ENCODE peak calls at places on chromosomes 16 and 17, in nine cellular contexts. One of them, this sample, is unnamed.

GRCh38 chr17:40093005-40093579 is 7.3 kb downstream of the NR1D1 start:
- DNase-seq in neural crest cell: no peak
- DNase-seq in pancreas: peak
- DNase-seq in posterior cingulate gyrus: peak
- DNase-seq in B cell: no peak
- DNase-seq in mesendoderm: no peak
- DNase-seq in AG08395: no peak
- DNase-seq in fibroblast of lung: no peak
- DNase-seq in hypothalamus: no peak
- DNase-seq in this sample: peak

GRCh38 chr16:56606688-56607618 is 1.4 kb upstream of the MT2A start:
- DNase-seq in neural crest cell: no peak
- DNase-seq in pancreas: no peak
- DNase-seq in posterior cingulate gyrus: no peak
- DNase-seq in B cell: no peak
- DNase-seq in mesendoderm: peak
- DNase-seq in AG08395: peak
- DNase-seq in fibroblast of lung: peak
- DNase-seq in hypothalamus: no peak
- DNase-seq in this sample: no peak

GRCh38 chr16:66661210-66661560 is 35.4 kb downstream of the CMTM4 start:
- DNase-seq in neural crest cell: no peak
- DNase-seq in pancreas: no peak
- DNase-seq in posterior cingulate gyrus: no peak
- DNase-seq in B cell: no peak
- DNase-seq in mesendoderm: no peak
- DNase-seq in AG08395: no peak
- DNase-seq in fibroblast of lung: no peak
- DNase-seq in hypothalamus: no peak
- DNase-seq in this sample: no peak

GRCh38 chr17:17119106-17119505 is 76.8 kb downstream of the MPRIP start:
- DNase-seq in neural crest cell: no peak
- DNase-seq in pancreas: no peak
- DNase-seq in posterior cingulate gyrus: peak
- DNase-seq in B cell: no peak
- DNase-seq in mesendoderm: no peak
- DNase-seq in AG08395: no peak
- DNase-seq in fibroblast of lung: no peak
- DNase-seq in hypothalamus: no peak
- DNase-seq in this sample: no peak

GRCh38 chr16:10776280-10776679 is 32.6 kb downstream of the NUBP1 start:
- DNase-seq in neural crest cell: no peak
- DNase-seq in pancreas: no peak
- DNase-seq in posterior cingulate gyrus: no peak
- DNase-seq in B cell: no peak
- DNase-seq in mesendoderm: no peak
- DNase-seq in AG08395: no peak
- DNase-seq in fibroblast of lung: no peak
- DNase-seq in hypothalamus: no peak
- DNase-seq in this sample: no peak

GRCh38 chr17:44587339-44587738 is 30.1 kb downstream of the FZD2 start:
- DNase-seq in neural crest cell: no peak
- DNase-seq in pancreas: no peak
- DNase-seq in posterior cingulate gyrus: no peak
- DNase-seq in B cell: no peak
- DNase-seq in mesendoderm: peak
- DNase-seq in AG08395: peak
- DNase-seq in fibroblast of lung: peak
- DNase-seq in hypothalamus: no peak
- DNase-seq in this sample: no peak

GRCh38 chr17:67364847-67365761 is 1.3 kb downstream of the PSMD12 start:
- DNase-seq in neural crest cell: no peak
- DNase-seq in pancreas: no peak
- DNase-seq in posterior cingulate gyrus: no peak
- DNase-seq in B cell: no peak
- DNase-seq in mesendoderm: no peak
- DNase-seq in AG08395: no peak
- DNase-seq in fibroblast of lung: no peak
- DNase-seq in hypothalamus: no peak
- DNase-seq in this sample: no peak

GRCh38 chr17:64732336-64733006 is 70.4 kb upstream of the SMURF2 start:
- DNase-seq in neural crest cell: no peak
- DNase-seq in pancreas: no peak
- DNase-seq in posterior cingulate gyrus: no peak
- DNase-seq in B cell: no peak
- DNase-seq in mesendoderm: no peak
- DNase-seq in AG08395: peak
- DNase-seq in fibroblast of lung: peak
- DNase-seq in hypothalamus: no peak
- DNase-seq in this sample: no peak

GRCh38 chr16:80041399-80041798 is 440.9 kb upstream of the MAF start:
- DNase-seq in neural crest cell: no peak
- DNase-seq in pancreas: no peak
- DNase-seq in posterior cingulate gyrus: no peak
- DNase-seq in B cell: no peak
- DNase-seq in mesendoderm: no peak
- DNase-seq in AG08395: no peak
- DNase-seq in fibroblast of lung: no peak
- DNase-seq in hypothalamus: no peak
- DNase-seq in this sample: no peak

GRCh38 chr17:50768348-50768761 is 1.0 kb upstream of the ANKRD40CL start:
- DNase-seq in neural crest cell: no peak
- DNase-seq in pancreas: peak
- DNase-seq in posterior cingulate gyrus: no peak
- DNase-seq in B cell: no peak
- DNase-seq in mesendoderm: no peak
- DNase-seq in AG08395: no peak
- DNase-seq in fibroblast of lung: no peak
- DNase-seq in hypothalamus: no peak
- DNase-seq in this sample: no peak

GRCh38 chr16:72848759-72849664 is 198.9 kb downstream of the ZFHX3 start:
- DNase-seq in neural crest cell: no peak
- DNase-seq in pancreas: peak
- DNase-seq in posterior cingulate gyrus: peak
- DNase-seq in B cell: no peak
- DNase-seq in mesendoderm: no peak
- DNase-seq in AG08395: peak
- DNase-seq in fibroblast of lung: peak
- DNase-seq in hypothalamus: peak
- DNase-seq in this sample: no peak

GRCh38 chr17:20206068-20206467 is 196.9 kb downstream of the SPECC1 start:
- DNase-seq in neural crest cell: no peak
- DNase-seq in pancreas: no peak
- DNase-seq in posterior cingulate gyrus: peak
- DNase-seq in B cell: no peak
- DNase-seq in mesendoderm: peak
- DNase-seq in AG08395: no peak
- DNase-seq in fibroblast of lung: no peak
- DNase-seq in hypothalamus: no peak
- DNase-seq in this sample: no peak

GRCh38 chr16:69534720-69535119 is 31.0 kb upstream of the NFAT5 start:
- DNase-seq in neural crest cell: no peak
- DNase-seq in pancreas: no peak
- DNase-seq in posterior cingulate gyrus: no peak
- DNase-seq in B cell: no peak
- DNase-seq in mesendoderm: no peak
- DNase-seq in AG08395: no peak
- DNase-seq in fibroblast of lung: no peak
- DNase-seq in hypothalamus: no peak
- DNase-seq in this sample: no peak

GRCh38 chr17:48722924-48723554 is at the start of gene PRAC2:
- DNase-seq in neural crest cell: no peak
- DNase-seq in pancreas: no peak
- DNase-seq in posterior cingulate gyrus: no peak
- DNase-seq in B cell: peak
- DNase-seq in mesendoderm: peak
- DNase-seq in AG08395: no peak
- DNase-seq in fibroblast of lung: no peak
- DNase-seq in hypothalamus: no peak
- DNase-seq in this sample: peak

GRCh38 chr17:35746956-35747355 is 6.1 kb downstream of the GAS2L2 start:
- DNase-seq in neural crest cell: no peak
- DNase-seq in pancreas: no peak
- DNase-seq in posterior cingulate gyrus: peak
- DNase-seq in B cell: no peak
- DNase-seq in mesendoderm: no peak
- DNase-seq in AG08395: no peak
- DNase-seq in fibroblast of lung: no peak
- DNase-seq in hypothalamus: no peak
- DNase-seq in this sample: peak

GRCh38 chr16:72991211-72991610 is 56.7 kb downstream of the ZFHX3 start:
- DNase-seq in neural crest cell: no peak
- DNase-seq in pancreas: no peak
- DNase-seq in posterior cingulate gyrus: no peak
- DNase-seq in B cell: no peak
- DNase-seq in mesendoderm: no peak
- DNase-seq in AG08395: no peak
- DNase-seq in fibroblast of lung: no peak
- DNase-seq in hypothalamus: no peak
- DNase-seq in this sample: no peak

GRCh38 chr16:79598341-79599181 is 2.0 kb downstream of the MAF start:
- DNase-seq in neural crest cell: peak
- DNase-seq in pancreas: peak
- DNase-seq in posterior cingulate gyrus: peak
- DNase-seq in B cell: peak
- DNase-seq in mesendoderm: peak
- DNase-seq in AG08395: no peak
- DNase-seq in fibroblast of lung: peak
- DNase-seq in hypothalamus: no peak
- DNase-seq in this sample: peak

GRCh38 chr16:6016530-6017184 is 919.1 kb upstream of the EEF2KMT start:
- DNase-seq in neural crest cell: no peak
- DNase-seq in pancreas: no peak
- DNase-seq in posterior cingulate gyrus: no peak
- DNase-seq in B cell: no peak
- DNase-seq in mesendoderm: peak
- DNase-seq in AG08395: no peak
- DNase-seq in fibroblast of lung: no peak
- DNase-seq in hypothalamus: no peak
- DNase-seq in this sample: peak

GRCh38 chr16:46789499-46790414 is 41.2 kb downstream of the C16orf87 start:
- DNase-seq in neural crest cell: peak
- DNase-seq in pancreas: peak
- DNase-seq in posterior cingulate gyrus: peak
- DNase-seq in B cell: peak
- DNase-seq in mesendoderm: peak
- DNase-seq in AG08395: peak
- DNase-seq in fibroblast of lung: peak
- DNase-seq in hypothalamus: peak
- DNase-seq in this sample: peak

GRCh38 chr16:68069511-68070248 is 15.5 kb upstream of the NFATC3 start:
- DNase-seq in neural crest cell: no peak
- DNase-seq in pancreas: peak
- DNase-seq in posterior cingulate gyrus: no peak
- DNase-seq in B cell: no peak
- DNase-seq in mesendoderm: no peak
- DNase-seq in AG08395: no peak
- DNase-seq in fibroblast of lung: no peak
- DNase-seq in hypothalamus: no peak
- DNase-seq in this sample: no peak

GRCh38 chr17:82917656-82918345 is 78.0 kb upstream of the ZNF750 start:
- DNase-seq in neural crest cell: peak
- DNase-seq in pancreas: no peak
- DNase-seq in posterior cingulate gyrus: no peak
- DNase-seq in B cell: peak
- DNase-seq in mesendoderm: peak
- DNase-seq in AG08395: peak
- DNase-seq in fibroblast of lung: no peak
- DNase-seq in hypothalamus: no peak
- DNase-seq in this sample: peak

GRCh38 chr17:12349297-12349696 is 316.4 kb upstream of the MYOCD start:
- DNase-seq in neural crest cell: no peak
- DNase-seq in pancreas: no peak
- DNase-seq in posterior cingulate gyrus: no peak
- DNase-seq in B cell: no peak
- DNase-seq in mesendoderm: no peak
- DNase-seq in AG08395: no peak
- DNase-seq in fibroblast of lung: no peak
- DNase-seq in hypothalamus: no peak
- DNase-seq in this sample: no peak

GRCh38 chr16:84321932-84322331 is 27.3 kb downstream of the WFDC1 start:
- DNase-seq in neural crest cell: no peak
- DNase-seq in pancreas: no peak
- DNase-seq in posterior cingulate gyrus: peak
- DNase-seq in B cell: no peak
- DNase-seq in mesendoderm: no peak
- DNase-seq in AG08395: no peak
- DNase-seq in fibroblast of lung: no peak
- DNase-seq in hypothalamus: no peak
- DNase-seq in this sample: no peak

GRCh38 chr17:8133941-8134340 is 10.0 kb upstream of the HES7 start:
- DNase-seq in neural crest cell: no peak
- DNase-seq in pancreas: no peak
- DNase-seq in posterior cingulate gyrus: no peak
- DNase-seq in B cell: no peak
- DNase-seq in mesendoderm: no peak
- DNase-seq in AG08395: no peak
- DNase-seq in fibroblast of lung: no peak
- DNase-seq in hypothalamus: no peak
- DNase-seq in this sample: no peak

GRCh38 chr17:32878211-32878610 is 1.3 kb upstream of the MYO1D start:
- DNase-seq in neural crest cell: no peak
- DNase-seq in pancreas: no peak
- DNase-seq in posterior cingulate gyrus: peak
- DNase-seq in B cell: no peak
- DNase-seq in mesendoderm: no peak
- DNase-seq in AG08395: peak
- DNase-seq in fibroblast of lung: peak
- DNase-seq in hypothalamus: no peak
- DNase-seq in this sample: no peak

GRCh38 chr16:77610496-77610895 is 111.8 kb upstream of the NUDT7 start:
- DNase-seq in neural crest cell: no peak
- DNase-seq in pancreas: no peak
- DNase-seq in posterior cingulate gyrus: no peak
- DNase-seq in B cell: no peak
- DNase-seq in mesendoderm: no peak
- DNase-seq in AG08395: no peak
- DNase-seq in fibroblast of lung: peak
- DNase-seq in hypothalamus: no peak
- DNase-seq in this sample: no peak

GRCh38 chr17:72622661-72623433 is 469.6 kb downstream of the SLC39A11 start:
- DNase-seq in neural crest cell: no peak
- DNase-seq in pancreas: no peak
- DNase-seq in posterior cingulate gyrus: no peak
- DNase-seq in B cell: no peak
- DNase-seq in mesendoderm: no peak
- DNase-seq in AG08395: no peak
- DNase-seq in fibroblast of lung: no peak
- DNase-seq in hypothalamus: no peak
- DNase-seq in this sample: no peak

GRCh38 chr17:77002103-77003045 is 134.2 kb downstream of the MGAT5B start:
- DNase-seq in neural crest cell: no peak
- DNase-seq in pancreas: no peak
- DNase-seq in posterior cingulate gyrus: peak
- DNase-seq in B cell: no peak
- DNase-seq in mesendoderm: peak
- DNase-seq in AG08395: peak
- DNase-seq in fibroblast of lung: peak
- DNase-seq in hypothalamus: no peak
- DNase-seq in this sample: peak

GRCh38 chr17:17780941-17781590 is 55.7 kb downstream of the SREBF1 start:
- DNase-seq in neural crest cell: peak
- DNase-seq in pancreas: no peak
- DNase-seq in posterior cingulate gyrus: no peak
- DNase-seq in B cell: no peak
- DNase-seq in mesendoderm: peak
- DNase-seq in AG08395: no peak
- DNase-seq in fibroblast of lung: peak
- DNase-seq in hypothalamus: no peak
- DNase-seq in this sample: peak

GRCh38 chr17:78748730-78749317 is 33.2 kb downstream of the CYTH1 start:
- DNase-seq in neural crest cell: no peak
- DNase-seq in pancreas: no peak
- DNase-seq in posterior cingulate gyrus: no peak
- DNase-seq in B cell: peak
- DNase-seq in mesendoderm: no peak
- DNase-seq in AG08395: peak
- DNase-seq in fibroblast of lung: peak
- DNase-seq in hypothalamus: no peak
- DNase-seq in this sample: no peak

GRCh38 chr17:46057366-46057765 is 58.3 kb downstream of the STH start:
- DNase-seq in neural crest cell: no peak
- DNase-seq in pancreas: no peak
- DNase-seq in posterior cingulate gyrus: no peak
- DNase-seq in B cell: no peak
- DNase-seq in mesendoderm: no peak
- DNase-seq in AG08395: no peak
- DNase-seq in fibroblast of lung: no peak
- DNase-seq in hypothalamus: no peak
- DNase-seq in this sample: no peak

This sample was measured in H7.